ENCODE peak calls at places on chromosomes 12 and 14, in five cellular contexts. One of them, this sample, is unnamed.

GRCh38 chr12:12214635-12215131 is 52.2 kb downstream of the LRP6 start:
- DNase-seq in GM19239: no peak
- DNase-seq in left kidney: peak
- DNase-seq in HEK293T: no peak
- DNase-seq in activated CD4-positive, CD25-positive, alpha-beta regulatory T cell treated with anti-CD3 and anti-CD28 coated beads, Interleukin-2, amount 50 U/mL, for 72 hours: no peak
- DNase-seq in this sample: no peak

GRCh38 chr14:106023411-106023810 is 497.0 kb downstream of the TMEM121 start:
- DNase-seq in activated CD4-positive, CD25-positive, alpha-beta regulatory T cell treated with anti-CD3 and anti-CD28 coated beads, Interleukin-2, amount 50 U/mL, for 72 hours: no peak
- DNase-seq in HEK293T: no peak
- DNase-seq in GM19239: no peak
- DNase-seq in left kidney: no peak
- DNase-seq in this sample: no peak

GRCh38 chr14:72247896-72248295 is 315.7 kb downstream of the RGS6 start:
- DNase-seq in activated CD4-positive, CD25-positive, alpha-beta regulatory T cell treated with anti-CD3 and anti-CD28 coated beads, Interleukin-2, amount 50 U/mL, for 72 hours: no peak
- DNase-seq in GM19239: no peak
- DNase-seq in left kidney: no peak
- DNase-seq in HEK293T: no peak
- DNase-seq in this sample: no peak

GRCh38 chr12:9361879-9362326 is 153.7 kb upstream of the PZP start:
- DNase-seq in GM19239: no peak
- DNase-seq in left kidney: no peak
- DNase-seq in activated CD4-positive, CD25-positive, alpha-beta regulatory T cell treated with anti-CD3 and anti-CD28 coated beads, Interleukin-2, amount 50 U/mL, for 72 hours: no peak
- DNase-seq in HEK293T: no peak
- DNase-seq in this sample: no peak

GRCh38 chr12:128337456-128338160 is 70.6 kb downstream of the TMEM132C start:
- DNase-seq in left kidney: peak
- DNase-seq in HEK293T: no peak
- DNase-seq in GM19239: no peak
- DNase-seq in activated CD4-positive, CD25-positive, alpha-beta regulatory T cell treated with anti-CD3 and anti-CD28 coated beads, Interleukin-2, amount 50 U/mL, for 72 hours: no peak
- DNase-seq in this sample: no peak

GRCh38 chr14:98622208-98623051 is 649.6 kb downstream of the BCL11B start:
- DNase-seq in HEK293T: no peak
- DNase-seq in GM19239: no peak
- DNase-seq in left kidney: no peak
- DNase-seq in activated CD4-positive, CD25-positive, alpha-beta regulatory T cell treated with anti-CD3 and anti-CD28 coated beads, Interleukin-2, amount 50 U/mL, for 72 hours: no peak
- DNase-seq in this sample: no peak

GRCh38 chr14:78863143-78863542 is 693.0 kb downstream of the NRXN3 start:
- DNase-seq in left kidney: peak
- DNase-seq in activated CD4-positive, CD25-positive, alpha-beta regulatory T cell treated with anti-CD3 and anti-CD28 coated beads, Interleukin-2, amount 50 U/mL, for 72 hours: no peak
- DNase-seq in GM19239: no peak
- DNase-seq in HEK293T: peak
- DNase-seq in this sample: no peak

GRCh38 chr14:102870994-102871831 is 51.2 kb upstream of the AMN start:
- DNase-seq in HEK293T: no peak
- DNase-seq in left kidney: no peak
- DNase-seq in GM19239: no peak
- DNase-seq in activated CD4-positive, CD25-positive, alpha-beta regulatory T cell treated with anti-CD3 and anti-CD28 coated beads, Interleukin-2, amount 50 U/mL, for 72 hours: no peak
- DNase-seq in this sample: peak

GRCh38 chr14:92690171-92691011 is 58.0 kb downstream of the LGMN start:
- DNase-seq in activated CD4-positive, CD25-positive, alpha-beta regulatory T cell treated with anti-CD3 and anti-CD28 coated beads, Interleukin-2, amount 50 U/mL, for 72 hours: no peak
- DNase-seq in GM19239: no peak
- DNase-seq in HEK293T: peak
- DNase-seq in left kidney: peak
- DNase-seq in this sample: no peak

GRCh38 chr14:74909911-74910310 is 13.1 kb downstream of the RPS6KL1 start:
- DNase-seq in HEK293T: no peak
- DNase-seq in activated CD4-positive, CD25-positive, alpha-beta regulatory T cell treated with anti-CD3 and anti-CD28 coated beads, Interleukin-2, amount 50 U/mL, for 72 hours: no peak
- DNase-seq in left kidney: no peak
- DNase-seq in GM19239: no peak
- DNase-seq in this sample: no peak

GRCh38 chr14:87894920-87895319 is 98.1 kb downstream of the GALC start:
- DNase-seq in GM19239: no peak
- DNase-seq in left kidney: no peak
- DNase-seq in HEK293T: no peak
- DNase-seq in activated CD4-positive, CD25-positive, alpha-beta regulatory T cell treated with anti-CD3 and anti-CD28 coated beads, Interleukin-2, amount 50 U/mL, for 72 hours: no peak
- DNase-seq in this sample: no peak

GRCh38 chr14:104112609-104113571 is 25.5 kb upstream of the KIF26A start:
- DNase-seq in HEK293T: no peak
- DNase-seq in activated CD4-positive, CD25-positive, alpha-beta regulatory T cell treated with anti-CD3 and anti-CD28 coated beads, Interleukin-2, amount 50 U/mL, for 72 hours: peak
- DNase-seq in GM19239: no peak
- DNase-seq in left kidney: no peak
- DNase-seq in this sample: no peak

GRCh38 chr12:122980192-122981035 is at the start of gene ARL6IP4:
- DNase-seq in HEK293T: peak
- DNase-seq in left kidney: peak
- DNase-seq in GM19239: peak
- DNase-seq in activated CD4-positive, CD25-positive, alpha-beta regulatory T cell treated with anti-CD3 and anti-CD28 coated beads, Interleukin-2, amount 50 U/mL, for 72 hours: peak
- DNase-seq in this sample: peak

GRCh38 chr12:51959921-51960320 is 8.4 kb downstream of the ACVR1B start:
- DNase-seq in GM19239: no peak
- DNase-seq in left kidney: no peak
- DNase-seq in HEK293T: no peak
- DNase-seq in activated CD4-positive, CD25-positive, alpha-beta regulatory T cell treated with anti-CD3 and anti-CD28 coated beads, Interleukin-2, amount 50 U/mL, for 72 hours: no peak
- DNase-seq in this sample: no peak